ENCODE peak calls at places on chromosomes 12 and 14, in four cellular contexts. G, Q, E and P are unnamed samples.

GRCh38 chr12:104665296-104665695 is 208.5 kb downstream of the CHST11 start:
- DNase-seq in G (no peak), Q (no peak), E (no peak), P (no peak)

GRCh38 chr12:96210376-96211055 is 16.3 kb downstream of the ELK3 start:
- DNase-seq in G (no peak), Q (no peak), E (no peak), P (no peak)

GRCh38 chr14:88914956-88915355 is 90.5 kb downstream of the TTC8 start:
- DNase-seq in G (no peak), Q (no peak), E (no peak), P (no peak)

GRCh38 chr12:101695698-101696097 is 1.7 kb upstream of the CHPT1 start:
- DNase-seq in G (no peak), Q (no peak), E (peak; percentile 61), P (no peak)

GRCh38 chr12:132218915-132219314 is 74.7 kb downstream of the NOC4L start:
- DNase-seq in G (peak; percentile 71), Q (no peak), E (peak; percentile 35), P (peak; percentile 52)

GRCh38 chr14:105891221-105891602 is 364.8 kb downstream of the TMEM121 start:
- DNase-seq in G (no peak), Q (no peak), E (no peak), P (no peak)

GRCh38 chr12:100473716-100474150 is at the start of gene NR1H4:
- DNase-seq in G (no peak), Q (no peak), E (peak; percentile 32), P (no peak)

GRCh38 chr14:92986254-92987147 is 63.6 kb downstream of the CHGA start:
- DNase-seq in G (no peak), Q (no peak), E (peak; percentile 92), P (no peak)

GRCh38 chr14:69779088-69779487 is 12.1 kb downstream of the SRSF5 start:
- DNase-seq in G (no peak), Q (no peak), E (no peak), P (no peak)

GRCh38 chr12:124847675-124848074 is 16.0 kb downstream of the SCARB1 start:
- DNase-seq in G (no peak), Q (no peak), E (peak; percentile 63), P (no peak)

GRCh38 chr12:14394317-14395058 is 29.0 kb downstream of the ATF7IP start:
- DNase-seq in G (peak; percentile 66), Q (no peak), E (peak; percentile 69), P (peak; percentile 79)

GRCh38 chr12:71567562-71567961 is 96.1 kb downstream of the ZFC3H1 start:
- DNase-seq in G (peak; percentile 43), Q (no peak), E (no peak), P (no peak)

GRCh38 chr14:30638926-30639325 is 16.8 kb downstream of the SCFD1 start:
- DNase-seq in G (no peak), Q (no peak), E (no peak), P (no peak)

GRCh38 chr12:70779250-70779649 is 141.3 kb downstream of the PTPRR start:
- DNase-seq in G (no peak), Q (no peak), E (no peak), P (no peak)

DNA sequence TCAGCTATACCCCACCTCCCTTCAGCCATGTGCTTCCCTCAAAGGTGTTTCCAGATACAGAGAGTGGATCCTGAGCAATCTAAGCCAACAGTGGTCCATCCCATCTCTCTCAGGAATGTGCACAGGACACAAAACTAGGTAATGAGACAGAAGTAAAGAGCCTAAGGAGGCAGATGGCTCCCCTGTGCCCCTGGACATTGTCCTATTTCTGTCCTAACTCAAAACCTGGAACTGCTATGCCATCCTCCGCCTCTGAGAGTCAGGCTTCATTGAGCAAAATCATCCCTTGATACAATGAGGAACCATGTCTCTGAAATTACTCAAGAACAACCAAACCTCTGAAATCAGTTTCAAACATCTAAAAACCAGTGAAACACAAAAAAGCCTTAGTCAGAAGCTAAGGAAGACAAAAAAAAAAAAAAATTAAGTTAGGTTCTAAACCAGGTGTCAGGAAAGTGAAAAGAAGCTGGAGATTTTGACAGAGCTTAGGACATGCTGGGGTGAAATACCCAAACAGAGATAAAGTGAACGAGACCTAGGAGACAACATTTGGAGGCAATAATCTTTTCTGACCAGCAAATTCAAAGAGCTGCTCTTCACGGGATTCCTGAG is 200.3 kb upstream of the PLEKHG7 start:
- DNase-seq in G (no peak), Q (no peak), E (peak; percentile 24), P (no peak)
- TF ChIP-seq RAD21 in G (peak; percentile 51), Q (peak; percentile 8), E (no peak), P (peak; percentile 36)

DNA sequence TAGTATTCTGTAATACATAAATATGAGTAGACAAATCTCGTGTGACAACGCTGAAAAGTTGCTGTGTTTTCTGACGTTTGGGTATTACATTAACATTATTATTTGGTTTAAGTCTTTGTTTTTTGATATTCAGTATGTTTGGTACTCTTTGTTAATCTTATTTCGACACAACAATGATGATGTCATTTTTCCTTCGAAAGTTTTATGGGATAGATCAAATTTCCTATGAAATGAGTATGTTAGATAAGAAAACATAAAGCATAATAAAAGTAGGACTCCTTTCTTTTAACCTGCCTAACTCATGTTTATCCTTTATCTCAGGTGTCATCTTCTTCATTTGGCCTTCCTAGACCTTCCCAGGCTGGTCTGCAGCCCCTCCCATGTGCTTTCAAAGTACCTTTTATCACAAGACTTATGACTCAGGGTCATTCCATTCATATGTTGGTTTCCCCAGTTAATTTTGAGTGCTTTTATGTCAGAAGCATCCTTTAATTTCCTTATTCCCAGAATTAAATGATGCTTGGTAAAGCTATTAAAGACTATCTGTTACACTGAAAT is 322.0 kb downstream of the RAD51B start:
- DNase-seq in G (no peak), Q (no peak), E (no peak), P (peak; percentile 60)
- TF ChIP-seq MAX in G (no peak), Q (no peak), E (no peak), P (peak; percentile 60)

GRCh38 chr12:108210001-108210400 is 80.9 kb downstream of the WSCD2 start:
- DNase-seq in G (no peak), Q (no peak), E (no peak), P (no peak)
- TF ChIP-seq FOSL1 in G (no peak), Q (no peak), E (no peak), P (no peak)

GRCh38 chr12:55930771-55931316 is at the start of gene DGKA:
- DNase-seq in G (peak; percentile 67), Q (no peak), E (peak; percentile 65), P (peak; percentile 41)
- TF ChIP-seq RAD21 in G (peak; percentile 67), Q (no peak), E (no peak), P (no peak)